ENCODE peak calls at places on chromosomes 1 and 21, in ten cellular contexts. M is AG08396; R is NCI-H2081 treated with DMSO at 0.1 percent for 48 hours; Z is activated CD4-positive, alpha-beta T cell treated with anti-CD3 and anti-CD28 coated beads for 48 hours; U is head of caudate nucleus; S is GDM1; B is endothelial cell; I is AG20443; G is T-cell; X is nucleus accumbens. C is an unnamed sample.

GRCh38 chr1:231694465-231695077 is 68.0 kb downstream of the DISC1 start:
- DNase-seq in R (no peak), B (peak; percentile 54), I (no peak), G (no peak), S (no peak), X (no peak), M (no peak), U (peak; percentile 19), Z (no peak), C (no peak)

GRCh38 chr1:203328714-203329122 is 22.2 kb downstream of the FMOD start:
- DNase-seq in I (no peak), M (no peak), S (no peak), U (no peak), R (peak; percentile 91), Z (no peak), B (no peak), X (no peak), G (no peak), C (no peak)

GRCh38 chr1:5504364-5504740 is 487.9 kb downstream of the NPHP4 start:
- DNase-seq in R (no peak), I (peak; percentile 41), M (no peak), B (no peak), U (no peak), S (no peak), X (no peak), Z (no peak), G (no peak), C (no peak)

GRCh38 chr1:107787299-107787698 is 177.7 kb downstream of the VAV3 start:
- DNase-seq in I (no peak), X (no peak), R (no peak), G (no peak), B (peak; percentile 26), U (no peak), S (peak; percentile 14), Z (peak; percentile 45), M (no peak), C (peak; percentile 20)

GRCh38 chr21:35136586-35137254 is 87.6 kb upstream of the RUNX1 start:
- DNase-seq in R (no peak), I (peak; percentile 78), X (no peak), Z (no peak), U (no peak), B (no peak), M (peak; percentile 56), G (no peak), S (no peak), C (no peak)

GRCh38 chr1:115251340-115251748 is 86.7 kb downstream of the NGF start:
- DNase-seq in B (no peak), Z (no peak), S (no peak), R (no peak), U (no peak), I (no peak), M (no peak), X (no peak), G (no peak), C (no peak)

GRCh38 chr21:42190492-42190875 is 28.5 kb upstream of the ABCG1 start:
- DNase-seq in R (no peak), G (no peak), Z (no peak), S (no peak), M (no peak), B (no peak), X (peak; percentile 33), I (no peak), U (peak; percentile 73), C (no peak)

GRCh38 chr1:151611288-151611790 is 511 bp upstream of the SNX27 start:
- DNase-seq in G (no peak), U (no peak), S (no peak), R (no peak), M (peak; percentile 35), X (no peak), I (peak; percentile 38), B (no peak), Z (peak; percentile 5), C (peak; percentile 75)

GRCh38 chr21:34536820-34537219 is 24.8 kb upstream of the KCNE1 start:
- DNase-seq in S (no peak), X (no peak), I (no peak), B (no peak), U (no peak), M (no peak), R (no peak), Z (no peak), G (no peak), C (no peak)

C was measured in erythroblast.